ENCODE peak calls at places on chromosome 7, in four cellular contexts. P, D, S and Y are unnamed samples.
A peak's percentile ranks its signal among the peaks of the same experiment; 100 is the strongest.

GRCh38 chr7:922334-923107 is 32.0 kb downstream of the ADAP1 start:
- DNase-seq in P (peak; percentile 59), D (no peak), S (peak; percentile 9), Y (no peak)

GRCh38 chr7:22395222-22395621 is 38.3 kb upstream of the RAPGEF5 start:
- DNase-seq in P (no peak), D (no peak), S (no peak), Y (no peak)

GRCh38 chr7:6398943-6399342 is 48.8 kb downstream of the DAGLB start:
- DNase-seq in P (no peak), D (no peak), S (peak; percentile 37), Y (peak; percentile 22)

GRCh38 chr7:108109216-108109908 is 20.8 kb downstream of the LAMB4 start:
- DNase-seq in P (no peak), D (peak; percentile 39), S (peak; percentile 25), Y (peak; percentile 57)

GRCh38 chr7:4190021-4190981 is 491.8 kb upstream of the FOXK1 start:
- DNase-seq in P (no peak), D (no peak), S (peak; percentile 49), Y (no peak)

GRCh38 chr7:130070900-130071622 is 727 bp downstream of the KLHDC10 start:
- DNase-seq in P (no peak), D (no peak), S (no peak), Y (no peak)

GRCh38 chr7:94228223-94228622 is 166.5 kb upstream of the COL1A2 start:
- DNase-seq in P (no peak), D (no peak), S (no peak), Y (no peak)

GRCh38 chr7:73735526-73735905 is 3.1 kb downstream of the ABHD11 start:
- DNase-seq in P (no peak), D (no peak), S (no peak), Y (no peak)

GRCh38 chr7:141421306-141421705 is 129.9 kb upstream of the AGK start:
- DNase-seq in P (no peak), D (no peak), S (no peak), Y (no peak)